ENCODE peak calls at places on chromosomes 1 and 21, in six cellular contexts. U is HS-27A, J is anterior cingulate cortex, K is ascending aorta, L is G401, Y is posterior cingulate gyrus. M is an unnamed sample.

GRCh38 chr21:42461881-42462877 is 33.8 kb downstream of the RSPH1 start:
- DNase-seq in U (no peak), K (no peak), L (no peak), Y (no peak), J (no peak), M (no peak)

GRCh38 chr1:8430476-8430875 is 112.6 kb downstream of the SLC45A1 start:
- DNase-seq in U (no peak), Y (no peak), K (no peak), J (no peak), L (no peak), M (no peak)

GRCh38 chr1:63277195-63278192 is 44.9 kb upstream of the FOXD3 start:
- DNase-seq in U (no peak), Y (no peak), J (no peak), K (no peak), L (no peak), M (no peak)

GRCh38 chr21:45542667-45543370 is 579 bp upstream of the SLC19A1 start:
- DNase-seq in J (no peak), Y (peak; percentile 90), L (no peak), K (no peak), U (no peak), M (peak; percentile 77)

GRCh38 chr1:78061825-78062523 is 16.2 kb downstream of the GIPC2 start:
- DNase-seq in U (no peak), K (no peak), J (no peak), Y (no peak), L (no peak), M (no peak)

GRCh38 chr1:11059166-11059989 is 440 bp downstream of the SRM start:
- DNase-seq in L (no peak), J (no peak), K (no peak), U (no peak), Y (peak; percentile 78), M (no peak)

GRCh38 chr1:150302907-150303306 is 9.2 kb downstream of the MRPS21 start:
- DNase-seq in K (no peak), L (no peak), Y (no peak), J (no peak), U (no peak), M (no peak)

GRCh38 chr1:224245188-224245587 is 62.1 kb downstream of the DEGS1 start:
- DNase-seq in Y (peak; percentile 83), J (no peak), L (no peak), U (no peak), K (no peak), M (no peak)

GRCh38 chr1:217253985-217254384 is 376.9 kb downstream of the GPATCH2 start:
- DNase-seq in Y (no peak), U (no peak), J (no peak), L (no peak), K (no peak), M (no peak)

GRCh38 chr1:33302325-33302724 is 18.6 kb downstream of the A3GALT2 start:
- DNase-seq in L (no peak), U (no peak), Y (peak; percentile 48), J (no peak), K (no peak), M (no peak)

GRCh38 chr1:56336972-56337371 is 242.4 kb downstream of the PLPP3 start:
- DNase-seq in J (no peak), L (no peak), U (no peak), Y (no peak), K (no peak), M (no peak)

GRCh38 chr21:45280178-45280821 is 7.4 kb downstream of the POFUT2 start:
- DNase-seq in Y (peak; percentile 67), J (no peak), L (no peak), K (no peak), U (no peak), M (peak; percentile 56)

GRCh38 chr1:202122639-202123335 is at the start of gene GPR37L1:
- DNase-seq in L (peak; percentile 44), J (peak; percentile 72), Y (peak; percentile 98), K (no peak), U (no peak), M (no peak)

GRCh38 chr1:243598433-243598832 is 251.6 kb downstream of the AKT3 start:
- DNase-seq in U (no peak), L (peak; percentile 45), Y (no peak), J (no peak), K (no peak), M (no peak)

GRCh38 chr1:9787702-9788101 is 36.1 kb downstream of the CLSTN1 start:
- DNase-seq in J (no peak), L (no peak), Y (no peak), U (no peak), K (no peak), M (no peak)

GRCh38 chr1:233244183-233244582 is 51.3 kb downstream of the PCNX2 start:
- DNase-seq in U (no peak), K (no peak), Y (no peak), L (no peak), J (no peak), M (no peak)

GRCh38 chr1:45381243-45381642 is 41.0 kb upstream of the MUTYH start:
- DNase-seq in L (no peak), J (no peak), U (no peak), K (no peak), Y (no peak), M (no peak)

GRCh38 chr1:89633103-89633744 is at the start of gene LRRC8C:
- DNase-seq in L (peak; percentile 28), J (no peak), Y (peak; percentile 94), U (peak; percentile 46), K (peak; percentile 12), M (no peak)

GRCh38 chr1:230977781-230978490 is 725 bp downstream of the TTC13 start:
- DNase-seq in K (no peak), L (peak; percentile 33), U (no peak), Y (peak; percentile 86), J (no peak), M (no peak)

GRCh38 chr1:25796807-25797458 is 3.1 kb upstream of the SELENON start:
- DNase-seq in K (peak; percentile 33), J (peak; percentile 52), Y (peak; percentile 96), L (peak; percentile 79), U (peak; percentile 61), M (no peak)

GRCh38 chr1:110340207-110340468 is 961 bp downstream of the RBM15 start:
- DNase-seq in K (no peak), U (no peak), Y (no peak), J (no peak), L (no peak), M (no peak)

GRCh38 chr1:111454859-111455641 is 5.8 kb downstream of the ATP5PB start:
- DNase-seq in K (no peak), U (no peak), J (no peak), L (no peak), Y (no peak), M (no peak)

GRCh38 chr1:174021611-174022079 is 512 bp downstream of the RC3H1 start:
- DNase-seq in J (peak; percentile 64), U (no peak), K (no peak), L (peak; percentile 58), Y (no peak), M (no peak)

GRCh38 chr1:3530086-3530930 is 75.8 kb downstream of the ARHGEF16 start:
- DNase-seq in U (no peak), Y (no peak), K (no peak), L (peak; percentile 27), J (no peak), M (no peak)

GRCh38 chr1:181159451-181160151 is 71.1 kb downstream of the IER5 start:
- DNase-seq in U (no peak), L (no peak), J (no peak), Y (no peak), K (no peak), M (no peak)

GRCh38 chr1:32971576-32971975 is 7.0 kb upstream of the RNF19B start:
- DNase-seq in L (no peak), J (no peak), U (no peak), Y (no peak), K (no peak), M (no peak)

GRCh38 chr1:107414550-107414949 is 273.7 kb downstream of the NTNG1 start:
- DNase-seq in L (no peak), J (no peak), Y (no peak), K (no peak), U (no peak), M (no peak)

GRCh38 chr21:29052224-29052623 is 21.2 kb downstream of the CCT8 start:
- DNase-seq in J (no peak), K (no peak), Y (no peak), U (no peak), L (no peak), M (no peak)

GRCh38 chr1:21539933-21540332 is 30.7 kb downstream of the ALPL start:
- DNase-seq in U (no peak), L (peak; percentile 69), Y (peak; percentile 91), J (no peak), K (no peak), M (no peak)

GRCh38 chr1:63892632-63893395 is 119.0 kb downstream of the ROR1 start:
- DNase-seq in L (peak; percentile 91), U (no peak), Y (peak; percentile 82), J (peak; percentile 11), K (no peak), M (no peak)

GRCh38 chr1:155078496-155079209 is at the start of gene EFNA3:
- DNase-seq in J (peak; percentile 66), K (no peak), U (no peak), L (peak; percentile 49), Y (peak; percentile 97), M (no peak)